ENCODE peak calls at places on chromosomes 7 and 10, in nine cellular contexts. J is activated naive CD4-positive, alpha-beta T cell treated with anti-CD3 and anti-CD28 coated beads for 36 hours; N is substantia nigra; K is stimulated activated CD8-positive, alpha-beta memory T cell treated with anti-CD3 and anti-CD28 coated beads, Interleukin-4, amount 100 ng/mL, for 1 hour; Z is sciatic nerve; Q is hepatocyte; P is caudate nucleus; U is sigmoid colon; F is foreskin fibroblast. Y is an unnamed sample.

GRCh38 chr10:3853016-3853415 is 68.0 kb upstream of the KLF6 start:
- DNase-seq in J (no peak), N (no peak), K (no peak), Z (no peak), Q (no peak), P (no peak), U (no peak), F (no peak), Y (no peak)

GRCh38 chr7:104272767-104273384 is 55.5 kb upstream of the LHFPL3 start:
- DNase-seq in J (peak), N (no peak), K (no peak), Z (no peak), Q (peak), P (no peak), U (no peak), F (peak), Y (peak)

GRCh38 chr7:117478796-117479479 is 887 bp upstream of the CFTR start:
- DNase-seq in J (no peak), N (no peak), K (no peak), Z (no peak), Q (peak), P (no peak), U (no peak), F (no peak), Y (no peak)

GRCh38 chr7:106774768-106775551 is 90.1 kb upstream of the PIK3CG start:
- DNase-seq in J (peak), N (no peak), K (no peak), Z (no peak), Q (no peak), P (no peak), U (no peak), F (no peak), Y (no peak)

GRCh38 chr10:35421553-35422178 is 85.4 kb downstream of the CCNY start:
- DNase-seq in J (no peak), N (no peak), K (no peak), Z (no peak), Q (peak), P (no peak), U (peak), F (peak), Y (no peak)

GRCh38 chr7:17680943-17681351 is 259.3 kb downstream of the SNX13 start:
- DNase-seq in J (no peak), N (no peak), K (no peak), Z (no peak), Q (no peak), P (no peak), U (no peak), F (no peak), Y (peak)

GRCh38 chr7:150403376-150404171 is 24.4 kb downstream of the ZNF775 start:
- DNase-seq in J (no peak), N (no peak), K (no peak), Z (peak), Q (peak), P (no peak), U (peak), F (no peak), Y (no peak)

GRCh38 chr7:83413831-83414230 is 235.1 kb downstream of the SEMA3E start:
- DNase-seq in J (no peak), N (no peak), K (no peak), Z (no peak), Q (peak), P (no peak), U (no peak), F (peak), Y (no peak)

GRCh38 chr10:33136271-33136670 is 178.2 kb upstream of the ITGB1 start:
- DNase-seq in J (no peak), N (no peak), K (no peak), Z (no peak), Q (no peak), P (no peak), U (no peak), F (peak), Y (no peak)

GRCh38 chr10:17454181-17454800 is at the start of gene ST8SIA6:
- DNase-seq in J (peak), N (no peak), K (no peak), Z (peak), Q (peak), P (no peak), U (no peak), F (peak), Y (no peak)

GRCh38 chr10:118856106-118856505 is 101.3 kb upstream of the CACUL1 start:
- DNase-seq in J (no peak), N (no peak), K (no peak), Z (no peak), Q (no peak), P (no peak), U (no peak), F (no peak), Y (no peak)

GRCh38 chr10:10120671-10121070 is 897.0 kb upstream of the CELF2 start:
- DNase-seq in J (no peak), N (no peak), K (no peak), Z (no peak), Q (no peak), P (no peak), U (no peak), F (no peak), Y (no peak)